ENCODE peak calls at places on chromosomes 13 and 19, in five cellular contexts. O is small intestine, C is neural progenitor cell, N is tibial nerve, T is A549. X is an unnamed sample. For H3K4me1, the result is how much of the 10 kb centered on the place peaks cover.

GRCh38 chr13:100667894-100668293 is 6.7 kb downstream of the TMTC4 start:
- DNase-seq in C (no peak), N (no peak), O (no peak), T (no peak), X (no peak)

GRCh38 chr13:69198706-69199105 is 908.9 kb upstream of the ATXN8OS start:
- DNase-seq in O (no peak), C (no peak), T (no peak), N (no peak), X (no peak)

GRCh38 chr19:35123573-35123972 is 8.0 kb downstream of the FXYD3 start:
- DNase-seq in O (no peak), N (peak), C (no peak), T (no peak), X (no peak)

GRCh38 chr13:31998131-31998530 is 33.4 kb upstream of the FRY start:
- DNase-seq in C (no peak), T (no peak), O (peak), N (no peak), X (no peak)

GRCh38 chr13:102968572-102969228 is 97.5 kb downstream of the SLC10A2 start:
- DNase-seq in T (no peak), N (no peak), O (peak), C (no peak), X (no peak)

GRCh38 chr13:25819856-25820530 is 231.8 kb downstream of the SHISA2 start:
- DNase-seq in O (no peak), N (no peak), C (no peak), T (no peak), X (no peak)

GRCh38 chr13:80141114-80141849 is 199.6 kb downstream of the SPRY2 start:
- DNase-seq in O (no peak), T (no peak), C (peak), N (no peak), X (peak)

GRCh38 chr19:21221653-21222052 is 79.8 kb downstream of the ZNF431 start:
- DNase-seq in O (no peak), C (no peak), N (no peak), T (no peak), X (no peak)

GRCh38 chr19:13633109-13633508 is 126.8 kb upstream of the CACNA1A start:
- DNase-seq in N (no peak), C (peak), T (no peak), O (peak), X (no peak)

GRCh38 chr13:109447667-109448066 is 338.7 kb downstream of the IRS2 start:
- DNase-seq in C (no peak), O (no peak), N (no peak), T (no peak), X (no peak)

GRCh38 chr13:99085139-99085845 is 107.4 kb upstream of the DOCK9 start:
- DNase-seq in O (no peak), C (peak), N (no peak), T (no peak), X (peak)

GRCh38 chr19:44071824-44072542 is at the start of gene ZNF284:
- DNase-seq in O (peak), N (peak), C (peak), T (peak), X (peak)

GRCh38 chr19:48135411-48135810 is 24.8 kb upstream of the PLA2G4C start:
- DNase-seq in N (no peak), T (peak), C (no peak), O (no peak), X (no peak)

GRCh38 chr19:11226716-11227166 is 12.7 kb upstream of the ANGPTL8 start:
- DNase-seq in T (no peak), C (no peak), N (no peak), O (no peak), X (no peak)

GRCh38 chr13:51801631-51802099 is 2.3 kb downstream of the DHRS12 start:
- DNase-seq in N (peak), O (peak), T (peak), C (peak), X (peak)

GRCh38 chr13:46374710-46375109 is 12.3 kb downstream of the RUBCNL start:
- DNase-seq in T (no peak), O (peak), N (no peak), C (no peak), X (no peak)

GRCh38 chr19:19485161-19485997 is 30.0 kb downstream of the TSSK6 start:
- DNase-seq in C (no peak), O (no peak), T (no peak), N (no peak), X (no peak)

GRCh38 chr19:14002571-14003278 is 3.4 kb downstream of the RFX1 start:
- DNase-seq in N (no peak), C (no peak), T (no peak), O (no peak), X (no peak)

GRCh38 chr13:70237131-70237530 is 128.9 kb upstream of the KLHL1 start:
- DNase-seq in T (no peak), N (no peak), O (no peak), C (no peak), X (no peak)

GRCh38 chr19:46073268-46073922 is 32.6 kb upstream of the IGFL4 start:
- DNase-seq in O (no peak), C (no peak), T (no peak), N (no peak), X (no peak)

GRCh38 chr13:99982741-99983400 is 1.3 kb downstream of the ZIC2 start:
- DNase-seq in O (no peak), N (no peak), T (no peak), C (peak), X (no peak)

GRCh38 chr13:53045110-53045509 is 16.5 kb downstream of the OLFM4 start:
- DNase-seq in C (no peak), T (no peak), N (peak), O (no peak), X (no peak)

GRCh38 chr13:107883561-107884175 is 331.7 kb downstream of the LIG4 start:
- DNase-seq in C (no peak), N (no peak), T (no peak), O (no peak), X (no peak)

GRCh38 chr19:56567274-56568120 is at the start of gene ZNF470:
- DNase-seq in N (peak), C (peak), T (peak), O (peak), X (peak)

GRCh38 chr19:30366282-30366681 is 5.9 kb upstream of the ZNF536 start:
- DNase-seq in N (no peak), O (no peak), C (no peak), T (no peak), X (no peak)

GRCh38 chr13:42798118-42798517 is 16.7 kb downstream of the FAM216B start:
- DNase-seq in O (no peak), N (no peak), T (no peak), C (no peak), X (no peak)

GRCh38 chr13:42796747-42797356 is 15.5 kb downstream of the FAM216B start:
- DNase-seq in N (no peak), O (no peak), T (no peak), C (peak), X (no peak)

DNA sequence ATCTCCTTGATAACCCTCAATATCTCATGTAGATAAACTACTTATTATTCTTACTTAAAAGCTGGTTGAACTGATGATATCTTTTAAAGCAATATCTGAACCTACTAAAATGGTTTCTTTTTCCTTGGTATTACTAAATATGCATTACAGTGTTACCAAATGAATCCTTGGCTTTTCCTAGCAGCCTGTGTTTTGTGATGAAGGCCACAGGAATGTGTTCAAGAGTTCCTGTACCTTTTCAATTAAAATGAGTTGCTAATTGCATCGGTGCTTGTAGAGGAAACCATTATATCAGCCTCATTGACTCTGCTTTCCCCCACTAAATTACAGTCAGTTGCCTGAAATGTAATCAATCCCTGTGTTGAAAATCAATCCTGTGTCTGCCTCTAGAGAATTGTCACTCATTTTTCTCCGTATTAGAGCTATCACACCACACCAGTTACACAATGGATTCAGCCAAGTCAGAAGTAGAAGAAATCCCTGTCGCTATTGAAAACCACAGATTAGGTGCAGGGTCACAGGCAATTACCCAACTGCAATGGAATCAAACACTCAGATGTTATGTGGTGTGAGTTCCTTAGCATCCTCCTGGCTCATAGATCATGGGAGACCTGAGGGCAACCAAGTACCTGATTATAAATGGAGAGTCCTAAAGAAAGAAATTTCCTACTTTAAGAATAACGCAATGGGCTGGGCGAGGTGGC is 13.3 kb downstream of the FAM216B start:
- DNase-seq in C (no peak), N (no peak), O (no peak), T (no peak), X (no peak)
- H3K27ac ChIP-seq in C (no peak), N (no peak), O (no peak), T (no peak), X (no peak)

DNA sequence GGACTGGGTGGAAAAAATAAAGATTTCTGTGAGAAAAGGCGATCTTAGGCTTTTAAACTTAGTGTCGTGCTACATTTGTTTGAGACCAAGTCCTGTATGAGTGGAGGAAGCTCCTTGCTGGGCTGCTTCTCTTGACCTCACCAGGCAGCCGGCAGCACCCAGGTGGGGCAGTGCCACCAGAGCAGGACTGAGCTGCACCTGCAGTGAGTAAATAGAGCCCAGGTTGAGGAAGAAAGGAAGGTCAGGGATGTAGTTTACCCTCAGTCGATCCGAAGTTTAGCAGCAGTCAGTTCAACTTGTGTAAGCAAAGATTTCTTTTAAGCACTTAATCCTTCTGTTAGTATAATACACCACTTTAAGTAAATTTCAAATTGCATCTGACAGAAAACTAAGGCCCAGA is 13.6 kb downstream of the HNRNPM start:
- DNase-seq in C (no peak), N (no peak), T (no peak), O (peak), X (no peak)
- H3K4me1 ChIP-seq in C (under half), N (half or more), T (half or more), O (under half), X (under half)

GRCh38 chr19:8085606-8086464 is 33.3 kb downstream of the CCL25 start:
- DNase-seq in C (peak), O (peak), T (peak), N (no peak), X (no peak)
- H3K4me3 ChIP-seq in C (no peak), O (no peak), T (no peak), N (no peak), X (no peak)

DNA sequence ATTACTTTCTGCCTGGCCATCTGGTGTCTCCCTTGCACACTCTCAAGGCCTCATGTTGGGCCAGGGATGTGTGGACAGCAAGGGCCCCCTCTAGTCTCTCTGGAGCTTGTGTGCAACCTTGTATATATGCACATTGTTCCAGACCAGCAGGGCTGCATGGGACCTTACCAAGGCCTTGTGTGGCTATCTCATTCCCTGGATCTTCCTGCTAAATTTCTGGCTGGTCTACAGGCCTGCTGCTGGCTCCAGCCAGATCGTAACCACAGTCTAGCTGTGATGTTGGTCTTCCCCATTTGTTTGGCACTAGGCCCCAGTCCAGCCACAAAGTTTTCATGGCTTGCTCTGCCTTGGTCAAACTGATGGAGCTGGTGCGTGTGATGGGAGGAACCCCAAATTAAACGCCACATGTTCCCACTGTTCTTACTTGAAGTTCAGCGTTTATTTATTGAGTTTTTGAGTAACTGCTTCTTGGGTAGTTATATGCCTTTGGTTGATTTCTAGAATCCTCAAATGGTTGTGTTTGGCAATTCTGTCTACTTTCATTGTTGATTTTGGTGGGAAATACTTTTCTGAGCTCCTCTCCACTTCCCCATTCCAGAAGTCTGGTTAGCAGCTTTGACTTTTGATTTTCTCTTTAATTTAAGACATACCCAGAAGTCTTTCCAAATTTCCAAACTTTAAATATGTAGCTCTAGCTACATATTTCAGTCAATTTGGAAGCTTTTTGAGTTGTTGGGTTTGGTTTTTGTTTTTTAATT is 56.4 kb downstream of the SIPA1L3 start:
- DNase-seq in C (no peak), O (no peak), N (no peak), T (no peak), X (no peak)
- H3K27ac ChIP-seq in C (peak), O (no peak), N (peak), T (peak), X (no peak)

X was measured in testis.